ENCODE peak calls at places on chromosomes 12 and 14, in eight cellular contexts. F is GM10248, G is astrocyte of the spinal cord, K is fibroblast of the aortic adventitia, U is RKO, Y is mesothelial cell of epicardium, C is head of caudate nucleus, H is substantia nigra. X is an unnamed sample.

GRCh38 chr12:46020768-46021167 is 30.4 kb upstream of the SCAF11 start:
- DNase-seq in C (no peak), K (no peak), Y (no peak), U (no peak), G (no peak), H (no peak), F (no peak), X (no peak)

GRCh38 chr12:29728033-29728432 is 55.7 kb downstream of the TMTC1 start:
- DNase-seq in K (no peak), U (no peak), F (no peak), G (no peak), Y (no peak), C (no peak), H (no peak), X (no peak)

GRCh38 chr12:16609140-16609539 is 3.2 kb upstream of the LMO3 start:
- DNase-seq in U (no peak), Y (no peak), F (no peak), K (no peak), H (no peak), C (no peak), G (no peak), X (no peak)

GRCh38 chr14:67436006-67436866 is 24.3 kb upstream of the PLEK2 start:
- DNase-seq in H (peak), U (no peak), Y (no peak), C (peak), F (no peak), K (no peak), G (no peak), X (no peak)

GRCh38 chr12:2354151-2354991 is 301.6 kb downstream of the CACNA1C start:
- DNase-seq in G (no peak), Y (no peak), F (no peak), C (no peak), K (no peak), U (no peak), H (no peak), X (peak)

GRCh38 chr12:31507966-31508365 is 83.0 kb downstream of the DENND5B start:
- DNase-seq in H (no peak), C (no peak), G (no peak), F (no peak), Y (no peak), K (peak), U (no peak), X (no peak)

GRCh38 chr14:73472182-73473114 is 14.1 kb upstream of the NUMB start:
- DNase-seq in F (peak), H (no peak), C (peak), U (peak), K (peak), G (peak), Y (no peak), X (no peak)

GRCh38 chr12:67107235-67107634 is 161.9 kb upstream of the CAND1 start:
- DNase-seq in C (no peak), Y (no peak), F (no peak), U (no peak), G (no peak), H (no peak), K (no peak), X (no peak)

GRCh38 chr12:94603434-94604068 is 46.8 kb downstream of the TMCC3 start:
- DNase-seq in H (no peak), F (no peak), C (no peak), K (peak), Y (no peak), U (no peak), G (no peak), X (no peak)